ENCODE peak calls at places on chromosomes 4 and X, in four cellular contexts. D is AG09319, C is lower leg skin, Z is adrenal gland. L is an unnamed sample.

GRCh38 chrX:133290076-133290475 is 71.9 kb upstream of the TFDP3 start:
- DNase-seq in C (no peak), D (no peak), Z (no peak), L (no peak)

GRCh38 chr4:24876431-24876830 is 36.4 kb downstream of the CCDC149 start:
- DNase-seq in C (no peak), Z (no peak), D (no peak), L (no peak)

GRCh38 chr4:19748470-19748869 is 503.2 kb upstream of the SLIT2 start:
- DNase-seq in Z (peak), D (peak), C (peak), L (no peak)

GRCh38 chrX:72105436-72105835 is 26.3 kb downstream of the RTL5 start:
- DNase-seq in D (no peak), C (no peak), Z (no peak), L (no peak)

GRCh38 chrX:151985955-151986354 is 11.5 kb upstream of the GABRE start:
- DNase-seq in Z (peak), C (no peak), D (no peak), L (no peak)

GRCh38 chr4:157170321-157170720 is 50.2 kb upstream of the GRIA2 start:
- DNase-seq in Z (no peak), C (no peak), D (no peak), L (no peak)

GRCh38 chr4:4866833-4867744 is 7.6 kb downstream of the MSX1 start:
- DNase-seq in C (no peak), Z (no peak), D (peak), L (no peak)

GRCh38 chr4:66554844-66555243 is 884.6 kb upstream of the EPHA5 start:
- DNase-seq in D (no peak), C (no peak), Z (no peak), L (no peak)

GRCh38 chr4:76748649-76749048 is 149.3 kb downstream of the SOWAHB start:
- DNase-seq in C (no peak), Z (peak), D (no peak), L (no peak)

GRCh38 chr4:13268713-13269112 is 215.4 kb downstream of the RAB28 start:
- DNase-seq in C (no peak), D (no peak), Z (no peak), L (no peak)

GRCh38 chr4:186765138-186765537 is 41.5 kb upstream of the FAT1 start:
- DNase-seq in C (peak), Z (no peak), D (no peak), L (no peak)

GRCh38 chr4:166481014-166481507 is 608.0 kb downstream of the TLL1 start:
- DNase-seq in Z (no peak), C (no peak), D (no peak), L (no peak)

GRCh38 chr4:137213372-137214173 is 318.7 kb downstream of the PCDH18 start:
- DNase-seq in C (no peak), D (no peak), Z (no peak), L (no peak)

GRCh38 chrX:120697053-120697452 is 67.2 kb upstream of the C1GALT1C1 start:
- DNase-seq in D (no peak), C (no peak), Z (no peak), L (no peak)

GRCh38 chrX:78659955-78660354 is 827 bp upstream of the RTL3 start:
- DNase-seq in Z (no peak), C (no peak), D (no peak), L (no peak)

GRCh38 chr4:25161599-25161960 is 1.3 kb upstream of the SEPSECS start:
- DNase-seq in C (no peak), D (no peak), Z (no peak), L (no peak)

GRCh38 chrX:87941841-87942240 is 424.2 kb downstream of the KLHL4 start:
- DNase-seq in Z (no peak), C (no peak), D (no peak), L (no peak)

GRCh38 chr4:4392501-4393183 is 5.7 kb downstream of the NSG1 start:
- DNase-seq in C (peak), Z (no peak), D (no peak), L (no peak)

GRCh38 chr4:6470502-6471302 is 1.7 kb downstream of the PPP2R2C start:
- DNase-seq in C (peak), Z (peak), D (no peak), L (peak)

DNA sequence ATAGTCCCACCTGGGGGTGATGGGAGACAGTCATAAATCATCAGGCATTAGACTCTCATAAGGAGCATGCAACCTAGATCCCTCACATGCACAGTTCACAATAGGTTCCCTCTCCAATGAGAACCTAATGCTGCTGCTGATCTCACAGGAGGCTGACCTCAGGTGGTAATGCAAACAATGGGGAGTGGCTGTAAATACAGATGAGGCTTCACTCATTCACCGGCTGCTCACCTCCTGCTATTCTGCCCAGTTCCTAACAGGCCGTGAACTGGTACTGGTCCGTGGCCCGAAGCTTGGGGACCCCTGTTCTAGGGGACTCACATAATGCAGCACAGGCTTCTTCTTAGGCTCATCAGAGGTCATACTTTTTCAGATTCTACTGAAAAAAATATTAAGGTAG is 625.9 kb upstream of the AGA start:
- DNase-seq in Z (no peak), D (no peak), C (no peak), L (no peak)
- TF ChIP-seq CTCF in Z (no peak), D (no peak), C (no peak), L (no peak)

GRCh38 chr4:2436301-2436700 is 17.5 kb downstream of the CFAP99 start:
- DNase-seq in Z (peak), C (no peak), D (no peak), L (no peak)
- TF ChIP-seq CTCF in Z (no peak), C (no peak), D (peak), L (no peak)

DNA sequence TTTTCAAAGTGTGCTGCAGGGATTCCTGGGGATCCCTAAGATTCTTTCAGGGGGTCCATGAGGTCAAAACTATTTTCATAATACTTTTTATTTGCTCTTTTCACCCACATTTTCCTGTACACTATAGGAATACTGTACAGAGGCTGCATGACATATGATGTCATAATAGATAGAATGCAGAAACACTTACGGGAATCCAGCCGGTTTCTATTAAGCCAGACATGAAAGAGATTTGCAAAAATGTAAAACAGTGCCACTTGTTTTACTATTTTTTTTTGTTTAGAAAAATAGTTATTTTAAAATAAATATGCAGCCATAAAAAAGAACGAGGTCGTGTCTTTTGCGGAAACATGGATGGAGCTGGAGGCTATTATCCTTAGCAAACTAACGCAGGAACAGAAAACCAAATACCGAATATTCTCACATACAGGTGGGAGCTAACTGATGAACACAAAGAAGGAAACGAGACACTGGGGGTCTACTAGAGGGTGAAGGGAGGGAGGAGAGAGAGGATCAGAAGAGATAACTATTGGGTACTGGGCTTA is 5.0 kb downstream of the ZFX start:
- DNase-seq in Z (no peak), C (no peak), D (no peak), L (no peak)
- TF ChIP-seq CTCF in Z (no peak), C (no peak), D (no peak), L (no peak)

DNA sequence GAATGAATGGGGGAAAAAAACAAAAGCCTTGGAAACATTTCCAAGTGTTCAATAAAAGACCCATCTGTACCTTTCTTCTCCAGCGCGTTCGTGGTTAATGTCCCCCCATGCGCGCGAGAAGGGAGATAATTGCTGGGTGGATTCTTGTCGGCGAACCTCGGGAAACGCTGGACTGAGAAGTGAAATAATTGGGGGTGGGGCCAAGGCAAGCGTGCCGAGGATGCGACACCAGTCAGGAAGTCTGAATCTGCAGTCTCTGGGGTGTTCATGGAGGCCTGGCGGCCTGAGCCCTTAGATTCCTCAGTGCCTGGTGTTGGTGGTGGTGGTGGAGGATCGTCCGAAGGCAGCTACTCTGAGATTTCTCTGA is 5.3 kb upstream of the ARX start:
- DNase-seq in D (no peak), Z (peak), C (no peak), L (no peak)
- TF ChIP-seq CTCF in D (no peak), Z (no peak), C (no peak), L (no peak)

DNA sequence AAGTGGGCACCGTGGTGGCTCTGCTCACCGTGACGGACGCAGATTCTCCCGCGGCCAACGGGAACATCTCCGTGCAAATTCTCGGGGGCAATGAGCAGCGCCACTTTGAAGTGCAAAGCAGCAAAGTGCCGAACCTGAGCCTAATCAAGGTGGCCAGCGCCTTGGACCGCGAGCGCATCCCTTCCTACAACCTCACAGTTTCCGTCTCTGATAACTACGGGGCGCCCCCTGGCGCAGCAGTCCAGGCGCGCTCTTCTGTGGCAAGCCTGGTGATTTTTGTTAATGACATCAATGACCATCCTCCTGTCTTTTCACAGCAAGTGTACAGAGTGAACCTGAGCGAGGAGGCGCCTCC is 2.7 kb downstream of the FAT4 start:
- DNase-seq in Z (peak), D (no peak), C (peak), L (no peak)
- TF ChIP-seq CTCF in Z (peak), D (peak), C (no peak), L (no peak)

DNA sequence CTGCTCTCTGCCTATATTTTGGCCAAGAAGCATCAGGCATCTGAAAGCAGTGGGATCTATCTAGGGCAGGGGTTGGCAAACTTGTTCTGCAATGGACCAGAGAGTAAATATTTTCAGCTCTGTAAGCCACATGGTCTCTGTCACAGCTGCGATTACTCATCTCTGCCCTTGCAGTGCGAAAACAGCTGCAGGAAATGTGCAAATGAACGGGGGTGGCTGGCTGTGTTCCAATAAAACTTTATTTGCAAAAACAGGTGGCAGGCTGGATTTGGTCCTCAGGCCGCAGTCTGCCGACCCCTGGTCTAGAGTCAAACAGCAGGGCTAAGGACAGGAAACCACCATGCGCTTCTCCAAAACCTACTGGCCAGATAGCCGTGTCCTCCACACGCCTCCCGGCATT is 48.6 kb downstream of the ACOX3 start:
- DNase-seq in Z (peak), D (peak), C (peak), L (no peak)
- TF ChIP-seq CTCF in Z (peak), D (no peak), C (no peak), L (no peak)

GRCh38 chr4:135319685-135320084 is 1118.1 kb upstream of the PABPC4L start:
- DNase-seq in C (no peak), D (no peak), Z (no peak), L (no peak)
- TF ChIP-seq CTCF in C (no peak), D (no peak), Z (no peak), L (no peak)

GRCh38 chrX:102715967-102716366 is 3.7 kb downstream of the GPRASP2 start:
- DNase-seq in C (no peak), Z (no peak), D (no peak), L (no peak)

GRCh38 chrX:102712216-102712966 is at the start of gene GPRASP2:
- DNase-seq in Z (peak), D (no peak), C (peak), L (no peak)

GRCh38 chrX:102714994-102715393 is 2.7 kb downstream of the GPRASP2 start:
- DNase-seq in D (no peak), Z (peak), C (no peak), L (no peak)

GRCh38 chrX:102711872-102712215 is 404 bp upstream of the GPRASP2 start:
- DNase-seq in D (no peak), Z (no peak), C (no peak), L (no peak)

GRCh38 chrX:102712967-102713677 is 874 bp downstream of the GPRASP2 start:
- DNase-seq in Z (peak), D (no peak), C (peak), L (no peak)
- TF ChIP-seq CTCF in Z (peak), D (peak), C (no peak), L (no peak)

L was measured in omental fat pad.